ENCODE peak calls at places on chromosome 9, in nine cellular contexts. C, Z, U, X, B, A, R, S and F are unnamed samples.

GRCh38 chr9:13500034-13500433 is 220.5 kb upstream of the MPDZ start:
- DNase-seq in C (no peak), Z (peak; percentile 33), U (peak; percentile 58), X (peak; percentile 36), B (no peak), A (no peak), R (no peak), S (no peak), F (no peak)

GRCh38 chr9:110152704-110153374 is 55.1 kb downstream of the C9orf152 start:
- DNase-seq in C (peak; percentile 83), Z (no peak), U (no peak), X (no peak), B (no peak), A (no peak), R (no peak), S (peak; percentile 34), F (peak; percentile 45)

GRCh38 chr9:111482656-111483418 is 1.3 kb downstream of the ECPAS start:
- DNase-seq in C (peak; percentile 73), Z (peak; percentile 80), U (peak; percentile 88), X (peak; percentile 83), B (peak; percentile 77), A (peak; percentile 77), R (peak; percentile 72), S (peak; percentile 56), F (peak; percentile 52)

GRCh38 chr9:78406933-78407332 is 110.0 kb downstream of the PSAT1 start:
- DNase-seq in C (no peak), Z (no peak), U (no peak), X (no peak), B (no peak), A (no peak), R (peak; percentile 74), S (no peak), F (no peak)

GRCh38 chr9:133710661-133711427 is 27.3 kb downstream of the SARDH start:
- DNase-seq in C (no peak), Z (no peak), U (peak; percentile 7), X (peak; percentile 51), B (no peak), A (peak; percentile 41), R (no peak), S (no peak), F (no peak)

GRCh38 chr9:130237763-130238524 is 27.6 kb upstream of the HMCN2 start:
- DNase-seq in C (peak; percentile 6), Z (no peak), U (no peak), X (no peak), B (peak; percentile 97), A (no peak), R (no peak), S (no peak), F (no peak)

GRCh38 chr9:9754186-9754585 is 858.6 kb downstream of the PTPRD start:
- DNase-seq in C (peak; percentile 45), Z (no peak), U (no peak), X (no peak), B (no peak), A (no peak), R (no peak), S (no peak), F (no peak)

GRCh38 chr9:7779201-7779600 is 20.4 kb downstream of the DMAC1 start:
- DNase-seq in C (no peak), Z (no peak), U (no peak), X (no peak), B (no peak), A (no peak), R (no peak), S (no peak), F (no peak)

GRCh38 chr9:13810510-13810909 is 503.4 kb downstream of the NFIB start:
- DNase-seq in C (peak; percentile 76), Z (no peak), U (peak; percentile 39), X (no peak), B (peak; percentile 36), A (no peak), R (no peak), S (no peak), F (peak; percentile 77)

GRCh38 chr9:37486616-37487544 is 1.1 kb downstream of the POLR1E start:
- DNase-seq in C (peak; percentile 83), Z (peak; percentile 43), U (no peak), X (no peak), B (no peak), A (peak; percentile 82), R (no peak), S (no peak), F (peak; percentile 70)

GRCh38 chr9:127714916-127715442 is 484 bp downstream of the PTRH1 start:
- DNase-seq in C (peak; percentile 22), Z (peak; percentile 37), U (peak; percentile 33), X (no peak), B (peak; percentile 41), A (no peak), R (peak; percentile 55), S (no peak), F (peak; percentile 24)

GRCh38 chr9:105318729-105319513 is 74.5 kb downstream of the SLC44A1 start:
- DNase-seq in C (no peak), Z (no peak), U (no peak), X (no peak), B (no peak), A (no peak), R (no peak), S (no peak), F (no peak)

GRCh38 chr9:112537561-112537960 is 50.9 kb downstream of the KIAA1958 start:
- DNase-seq in C (no peak), Z (no peak), U (no peak), X (no peak), B (no peak), A (no peak), R (no peak), S (no peak), F (no peak)
- H3K4me1 ChIP-seq in C (no peaks in the 10 kb centered on the region), Z (peaks cover 9% of the 10 kb centered on the region), U (no peaks in the 10 kb centered on the region), X (peaks cover 3% of the 10 kb centered on the region), B (peaks cover 6% of the 10 kb centered on the region), A (no peaks in the 10 kb centered on the region), R (peaks cover 19% of the 10 kb centered on the region), S (no peaks in the 10 kb centered on the region), F (no peaks in the 10 kb centered on the region)

DNA sequence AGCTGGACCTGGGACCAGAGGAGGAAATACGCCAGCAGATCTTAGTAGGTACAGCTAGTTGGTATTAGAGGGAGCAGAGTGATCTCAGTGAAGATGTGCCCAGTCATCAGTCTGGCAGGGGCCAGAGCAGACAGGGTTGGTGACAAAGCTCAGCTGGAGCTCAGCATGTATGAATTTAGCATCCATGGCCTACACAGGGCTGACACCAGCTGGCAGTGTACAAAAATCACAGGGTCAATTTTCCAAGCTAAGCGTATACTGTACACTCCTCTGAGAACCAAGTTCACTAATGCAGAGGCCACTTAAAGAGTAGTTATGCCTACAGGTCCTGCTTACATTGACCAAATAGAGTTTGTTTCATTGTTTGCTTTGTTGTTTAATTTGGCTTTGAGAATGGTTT is 146.6 kb downstream of the SLC24A2 start:
- DNase-seq in C (no peak), Z (no peak), U (no peak), X (no peak), B (no peak), A (no peak), R (no peak), S (no peak), F (no peak)
- H3K4me1 ChIP-seq in C (no peaks in the 10 kb centered on the region), Z (no peaks in the 10 kb centered on the region), U (no peaks in the 10 kb centered on the region), X (no peaks in the 10 kb centered on the region), B (no peaks in the 10 kb centered on the region), A (no peaks in the 10 kb centered on the region), R (no peaks in the 10 kb centered on the region), S (no peaks in the 10 kb centered on the region), F (no peaks in the 10 kb centered on the region)

GRCh38 chr9:107983191-107983603 is 493.6 kb upstream of the KLF4 start:
- DNase-seq in C (peak; percentile 26), Z (no peak), U (no peak), X (no peak), B (no peak), A (no peak), R (no peak), S (no peak), F (peak; percentile 70)
- H3K4me1 ChIP-seq in C (no peaks in the 10 kb centered on the region), Z (no peaks in the 10 kb centered on the region), U (no peaks in the 10 kb centered on the region), X (no peaks in the 10 kb centered on the region), B (no peaks in the 10 kb centered on the region), A (no peaks in the 10 kb centered on the region), R (no peaks in the 10 kb centered on the region), S (no peaks in the 10 kb centered on the region), F (peaks cover 9% of the 10 kb centered on the region)

GRCh38 chr9:68640421-68641089 is 64.5 kb upstream of the PIP5K1B start:
- DNase-seq in C (no peak), Z (no peak), U (no peak), X (no peak), B (no peak), A (no peak), R (no peak), S (no peak), F (no peak)

GRCh38 chr9:68648971-68649370 is 56.1 kb upstream of the PIP5K1B start:
- DNase-seq in C (no peak), Z (no peak), U (no peak), X (no peak), B (no peak), A (no peak), R (no peak), S (no peak), F (no peak)

GRCh38 chr9:68648164-68648563 is 56.9 kb upstream of the PIP5K1B start:
- DNase-seq in C (no peak), Z (no peak), U (no peak), X (no peak), B (no peak), A (no peak), R (no peak), S (no peak), F (no peak)

DNA sequence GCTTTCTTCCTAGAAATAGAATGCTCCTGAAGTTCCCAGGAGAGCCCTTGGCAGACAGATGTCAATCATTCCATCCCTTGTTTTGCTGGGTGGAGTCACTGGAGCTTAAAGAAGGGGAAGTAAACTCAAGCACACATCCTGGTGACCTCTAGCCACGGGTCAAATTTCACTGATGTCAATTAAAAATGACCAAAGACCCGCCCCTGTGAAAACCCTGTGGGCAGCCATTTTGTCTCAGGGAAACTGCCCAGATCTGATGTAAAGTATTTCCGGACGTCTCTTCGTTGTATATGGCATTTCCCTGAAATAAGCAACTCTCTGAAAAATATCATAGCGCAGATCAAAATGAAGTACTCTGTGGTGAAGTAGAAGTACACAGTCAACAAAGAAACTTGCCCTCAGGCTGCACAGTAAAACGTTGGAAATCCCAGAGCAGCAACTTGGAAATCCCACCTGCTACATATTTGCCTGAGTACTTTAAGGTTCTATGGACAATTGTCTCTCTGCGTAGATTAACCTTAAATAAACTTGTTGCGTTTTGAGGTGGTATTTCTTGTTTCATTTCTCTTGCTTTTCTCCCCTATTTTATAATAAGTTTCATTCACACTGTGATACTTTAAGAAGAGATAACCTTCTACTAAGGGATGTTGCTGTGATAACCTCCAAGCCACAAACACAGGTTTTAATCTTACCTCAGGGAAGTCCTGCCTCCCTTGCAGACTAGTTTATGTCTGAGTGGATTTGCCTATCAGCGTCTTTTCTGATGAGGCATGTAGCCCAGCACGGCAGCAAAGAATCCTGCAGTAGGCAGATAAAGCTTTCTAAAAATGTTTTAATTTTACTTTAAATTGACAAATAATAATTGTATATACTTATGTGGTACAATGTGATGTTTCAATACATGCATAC is 60.9 kb upstream of the PIP5K1B start:
- DNase-seq in C (no peak), Z (no peak), U (no peak), X (no peak), B (no peak), A (no peak), R (no peak), S (no peak), F (no peak)
- H3K4me1 ChIP-seq in C (no peaks in the 10 kb centered on the region), Z (peaks cover 8% of the 10 kb centered on the region), U (no peaks in the 10 kb centered on the region), X (peaks cover 2% of the 10 kb centered on the region), B (no peaks in the 10 kb centered on the region), A (no peaks in the 10 kb centered on the region), R (no peaks in the 10 kb centered on the region), S (no peaks in the 10 kb centered on the region), F (no peaks in the 10 kb centered on the region)

GRCh38 chr9:100623969-100624368 is 46.1 kb downstream of the CAVIN4 start:
- DNase-seq in C (no peak), Z (no peak), U (no peak), X (no peak), B (no peak), A (no peak), R (no peak), S (no peak), F (no peak)
- H3K4me1 ChIP-seq in C (no peaks in the 10 kb centered on the region), Z (no peaks in the 10 kb centered on the region), U (no peaks in the 10 kb centered on the region), X (no peaks in the 10 kb centered on the region), B (no peaks in the 10 kb centered on the region), A (no peaks in the 10 kb centered on the region), R (no peaks in the 10 kb centered on the region), S (no peaks in the 10 kb centered on the region), F (no peaks in the 10 kb centered on the region)